ENCODE peak calls at places on chromosomes 13 and 19, in six cellular contexts. I, M, B, D, V and K are unnamed samples.

GRCh38 chr19:30668521-30669155 is 296.5 kb downstream of the ZNF536 start:
- DNase-seq in I (no peak), M (no peak), B (no peak), D (no peak), V (no peak), K (no peak)

GRCh38 chr13:32255744-32256120 is 59.4 kb downstream of the ZAR1L start:
- DNase-seq in I (no peak), M (peak), B (no peak), D (peak), V (no peak), K (no peak)

GRCh38 chr19:15195987-15196682 is 4.7 kb downstream of the NOTCH3 start:
- DNase-seq in I (peak), M (no peak), B (peak), D (peak), V (peak), K (no peak)

GRCh38 chr19:3404324-3405260 is 38.2 kb downstream of the NFIC start:
- DNase-seq in I (peak), M (peak), B (no peak), D (no peak), V (peak), K (no peak)

GRCh38 chr19:18090545-18091216 is 3.9 kb upstream of the IL12RB1 start:
- DNase-seq in I (no peak), M (peak), B (no peak), D (no peak), V (no peak), K (no peak)

GRCh38 chr19:29517946-29518345 is 7.8 kb upstream of the VSTM2B start:
- DNase-seq in I (no peak), M (no peak), B (no peak), D (no peak), V (no peak), K (no peak)

GRCh38 chr19:50739132-50739746 is 16.1 kb downstream of the CLEC11A start:
- DNase-seq in I (no peak), M (no peak), B (no peak), D (no peak), V (no peak), K (no peak)

GRCh38 chr19:13122275-13122878 is 4.3 kb downstream of the NACC1 start:
- DNase-seq in I (no peak), M (no peak), B (no peak), D (no peak), V (no peak), K (no peak)

GRCh38 chr19:48609571-48610108 is 3.1 kb downstream of the SPACA4 start:
- DNase-seq in I (no peak), M (no peak), B (no peak), D (no peak), V (no peak), K (no peak)

GRCh38 chr19:38977445-38978314 is 2.1 kb upstream of the FBXO17 start:
- DNase-seq in I (no peak), M (peak), B (no peak), D (no peak), V (no peak), K (no peak)

GRCh38 chr19:44943801-44944249 is 1.8 kb downstream of the APOC4 start:
- DNase-seq in I (no peak), M (no peak), B (no peak), D (no peak), V (peak), K (no peak)

GRCh38 chr13:39684531-39685137 is 29.2 kb downstream of the COG6 start:
- DNase-seq in I (no peak), M (peak), B (no peak), D (peak), V (no peak), K (peak)

GRCh38 chr19:5292843-5293606 is 47.6 kb downstream of the PTPRS start:
- DNase-seq in I (peak), M (peak), B (no peak), D (peak), V (peak), K (peak)

GRCh38 chr19:43784981-43785808 is 4.4 kb upstream of the KCNN4 start:
- DNase-seq in I (peak), M (peak), B (peak), D (peak), V (peak), K (peak)

GRCh38 chr13:34577051-34577450 is 365.0 kb upstream of the NBEA start:
- DNase-seq in I (no peak), M (no peak), B (no peak), D (peak), V (no peak), K (no peak)

GRCh38 chr13:109949395-109949794 is 163.0 kb upstream of the IRS2 start:
- DNase-seq in I (peak), M (peak), B (no peak), D (no peak), V (no peak), K (no peak)

GRCh38 chr13:101474419-101474957 is 22.0 kb downstream of the ITGBL1 start:
- DNase-seq in I (peak), M (peak), B (peak), D (peak), V (no peak), K (peak)

GRCh38 chr13:99968521-99969367 is 2.8 kb downstream of the ZIC5 start:
- DNase-seq in I (peak), M (no peak), B (no peak), D (no peak), V (peak), K (no peak)
- H3K4me3 ChIP-seq in I (peak), M (no peak), B (peak), D (peak), V (peak), K (peak)

GRCh38 chr13:45367995-45368394 is 27.0 kb upstream of the TPT1 start:
- DNase-seq in I (no peak), M (no peak), B (no peak), D (no peak), V (no peak), K (no peak)
- H3K9ac ChIP-seq in I (no peak), M (no peak), B (no peak), D (peak), V (no peak), K (no peak)

GRCh38 chr19:52992109-52993004 is 21.4 kb upstream of the ERVV-1 start:
- DNase-seq in I (peak), M (no peak), B (peak), D (no peak), V (peak), K (no peak)
- H3K4me3 ChIP-seq in I (peak), M (peak), B (peak), D (peak), V (peak), K (peak)

DNA sequence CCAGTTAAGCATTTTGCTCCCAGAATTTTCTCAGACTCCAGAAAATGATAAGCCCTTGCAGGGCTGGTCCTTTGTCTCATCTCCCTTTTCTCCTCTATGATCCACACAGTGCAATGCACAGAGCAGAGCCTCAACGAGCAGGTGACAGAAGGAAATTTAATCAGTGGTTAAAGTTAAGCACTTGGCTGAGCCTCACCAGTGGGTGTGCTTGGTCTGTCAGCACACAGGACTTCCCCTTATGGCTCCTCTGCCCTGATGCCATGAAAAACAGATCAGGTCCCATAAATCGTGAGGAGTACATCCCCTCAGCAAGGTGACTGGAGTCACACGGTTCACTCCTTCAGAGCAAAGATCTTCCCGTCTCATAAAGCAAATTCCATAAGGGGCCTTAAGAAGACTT is 818.2 kb downstream of the UQCRFS1 start:
- DNase-seq in I (no peak), M (no peak), B (no peak), D (no peak), V (no peak), K (no peak)
- H3K9ac ChIP-seq in I (no peak), M (no peak), B (no peak), D (no peak), V (no peak), K (no peak)

GRCh38 chr13:51193387-51193786 is 28.8 kb upstream of the FAM124A start:
- DNase-seq in I (no peak), M (no peak), B (no peak), D (no peak), V (no peak), K (no peak)

GRCh38 chr13:51194942-51195341 is 27.3 kb upstream of the FAM124A start:
- DNase-seq in I (no peak), M (no peak), B (peak), D (no peak), V (no peak), K (no peak)

GRCh38 chr13:51192348-51192747 is 29.9 kb upstream of the FAM124A start:
- DNase-seq in I (no peak), M (no peak), B (peak), D (no peak), V (no peak), K (no peak)

GRCh38 chr13:51191743-51192142 is 30.5 kb upstream of the FAM124A start:
- DNase-seq in I (no peak), M (no peak), B (peak), D (no peak), V (no peak), K (no peak)
- H3K4me3 ChIP-seq in I (no peak), M (no peak), B (no peak), D (no peak), V (no peak), K (no peak)